ENCODE peak calls at places on chromosomes 13 and 19, in five cellular contexts. One of them, this sample, is unnamed.

GRCh38 chr13:110663044-110663443 is 42.9 kb downstream of the CARS2 start:
- ATAC-seq in upper lobe of left lung: no peak
- ATAC-seq in HepG2: no peak
- ATAC-seq in K562: no peak
- ATAC-seq in GM12878: no peak
- ATAC-seq in this sample: no peak

GRCh38 chr19:51824603-51825002 is 29.6 kb downstream of the FPR3 start:
- ATAC-seq in K562: no peak
- ATAC-seq in HepG2: no peak
- ATAC-seq in upper lobe of left lung: peak
- ATAC-seq in GM12878: no peak
- ATAC-seq in this sample: peak

GRCh38 chr13:33235564-33235963 is 50.0 kb downstream of the STARD13 start:
- ATAC-seq in K562: no peak
- ATAC-seq in HepG2: no peak
- ATAC-seq in GM12878: no peak
- ATAC-seq in upper lobe of left lung: peak
- ATAC-seq in this sample: no peak

GRCh38 chr19:4362871-4363545 is 19.6 kb downstream of the MPND start:
- ATAC-seq in GM12878: peak
- ATAC-seq in K562: no peak
- ATAC-seq in upper lobe of left lung: no peak
- ATAC-seq in HepG2: peak
- ATAC-seq in this sample: no peak

GRCh38 chr13:93243375-93244063 is 16.9 kb downstream of the GPC6 start:
- ATAC-seq in GM12878: no peak
- ATAC-seq in HepG2: peak
- ATAC-seq in K562: peak
- ATAC-seq in upper lobe of left lung: peak
- ATAC-seq in this sample: peak

GRCh38 chr19:33797821-33798633 is 1.4 kb downstream of the KCTD15 start:
- ATAC-seq in GM12878: no peak
- ATAC-seq in HepG2: no peak
- ATAC-seq in K562: peak
- ATAC-seq in upper lobe of left lung: peak
- ATAC-seq in this sample: peak

GRCh38 chr13:27261376-27261775 is 9.3 kb upstream of the RASL11A start:
- ATAC-seq in HepG2: no peak
- ATAC-seq in upper lobe of left lung: no peak
- ATAC-seq in GM12878: no peak
- ATAC-seq in K562: no peak
- ATAC-seq in this sample: no peak

GRCh38 chr13:113393226-113393571 is 29.3 kb upstream of the GRTP1 start:
- ATAC-seq in GM12878: no peak
- ATAC-seq in HepG2: no peak
- ATAC-seq in K562: no peak
- ATAC-seq in upper lobe of left lung: no peak
- ATAC-seq in this sample: no peak

GRCh38 chr13:85031771-85032170 is 767.4 kb downstream of the SLITRK6 start:
- ATAC-seq in K562: no peak
- ATAC-seq in upper lobe of left lung: no peak
- ATAC-seq in HepG2: no peak
- ATAC-seq in GM12878: no peak
- ATAC-seq in this sample: no peak

GRCh38 chr19:16076958-16077611 is 790 bp downstream of the TPM4 start:
- ATAC-seq in GM12878: peak
- ATAC-seq in upper lobe of left lung: peak
- ATAC-seq in K562: no peak
- ATAC-seq in HepG2: peak
- ATAC-seq in this sample: no peak

GRCh38 chr13:113584870-113585671 is 518 bp downstream of the TFDP1 start:
- ATAC-seq in GM12878: peak
- ATAC-seq in upper lobe of left lung: peak
- ATAC-seq in HepG2: peak
- ATAC-seq in K562: peak
- ATAC-seq in this sample: peak

GRCh38 chr13:105048685-105049084 is 1486.8 kb downstream of the EFNB2 start:
- ATAC-seq in upper lobe of left lung: no peak
- ATAC-seq in GM12878: peak
- ATAC-seq in HepG2: no peak
- ATAC-seq in K562: no peak
- ATAC-seq in this sample: no peak

GRCh38 chr13:108155185-108156106 is 59.9 kb downstream of the LIG4 start:
- ATAC-seq in GM12878: peak
- ATAC-seq in K562: no peak
- ATAC-seq in HepG2: no peak
- ATAC-seq in upper lobe of left lung: peak
- ATAC-seq in this sample: no peak

GRCh38 chr13:99495478-99496321 is 5.6 kb upstream of the TM9SF2 start:
- ATAC-seq in HepG2: no peak
- ATAC-seq in K562: no peak
- ATAC-seq in GM12878: no peak
- ATAC-seq in upper lobe of left lung: no peak
- ATAC-seq in this sample: no peak

GRCh38 chr13:44212633-44213387 is 160.8 kb upstream of the SERP2 start:
- ATAC-seq in GM12878: no peak
- ATAC-seq in HepG2: no peak
- ATAC-seq in K562: no peak
- ATAC-seq in upper lobe of left lung: no peak
- ATAC-seq in this sample: peak

GRCh38 chr13:99892866-99893504 is 78.6 kb downstream of the ZIC5 start:
- ATAC-seq in HepG2: peak
- ATAC-seq in upper lobe of left lung: no peak
- ATAC-seq in GM12878: no peak
- ATAC-seq in K562: no peak
- ATAC-seq in this sample: no peak

GRCh38 chr19:41427647-41428480 is 690 bp upstream of the B3GNT8 start:
- ATAC-seq in upper lobe of left lung: peak
- ATAC-seq in K562: peak
- ATAC-seq in HepG2: peak
- ATAC-seq in GM12878: peak
- ATAC-seq in this sample: peak

GRCh38 chr13:79660361-79660760 is 179.4 kb downstream of the NDFIP2 start:
- ATAC-seq in upper lobe of left lung: no peak
- ATAC-seq in HepG2: no peak
- ATAC-seq in K562: no peak
- ATAC-seq in GM12878: peak
- ATAC-seq in this sample: no peak

GRCh38 chr19:31529121-31529520 is 179.9 kb upstream of the TSHZ3 start:
- ATAC-seq in HepG2: no peak
- ATAC-seq in GM12878: no peak
- ATAC-seq in upper lobe of left lung: no peak
- ATAC-seq in K562: no peak
- ATAC-seq in this sample: no peak

GRCh38 chr13:75479102-75479501 is 2.9 kb downstream of the TBC1D4 start:
- ATAC-seq in K562: no peak
- ATAC-seq in HepG2: no peak
- ATAC-seq in GM12878: no peak
- ATAC-seq in upper lobe of left lung: no peak
- ATAC-seq in this sample: no peak

GRCh38 chr13:75481176-75482069 is 546 bp downstream of the TBC1D4 start:
- ATAC-seq in K562: peak
- ATAC-seq in GM12878: peak
- ATAC-seq in HepG2: peak
- ATAC-seq in upper lobe of left lung: peak
- ATAC-seq in this sample: peak

GRCh38 chr13:75482820-75483079 is 781 bp upstream of the TBC1D4 start:
- ATAC-seq in upper lobe of left lung: no peak
- ATAC-seq in GM12878: no peak
- ATAC-seq in HepG2: no peak
- ATAC-seq in K562: no peak
- ATAC-seq in this sample: no peak

GRCh38 chr13:75482070-75482819 is at the start of gene TBC1D4:
- ATAC-seq in K562: peak
- ATAC-seq in upper lobe of left lung: peak
- ATAC-seq in GM12878: peak
- ATAC-seq in HepG2: peak
- ATAC-seq in this sample: peak

GRCh38 chr13:75480691-75481175 is 1.2 kb downstream of the TBC1D4 start:
- ATAC-seq in GM12878: peak
- ATAC-seq in K562: peak
- ATAC-seq in upper lobe of left lung: peak
- ATAC-seq in HepG2: peak
- ATAC-seq in this sample: peak
- TF ChIP-seq POLR2AphosphoS5 in GM12878: no peak
- TF ChIP-seq POLR2AphosphoS5 in K562: no peak
- TF ChIP-seq POLR2AphosphoS5 in upper lobe of left lung: peak
- TF ChIP-seq POLR2AphosphoS5 in HepG2: peak
- TF ChIP-seq POLR2AphosphoS5 in this sample: no peak

GRCh38 chr13:48828962-48829405 is 146.7 kb upstream of the FNDC3A start:
- ATAC-seq in GM12878: no peak
- ATAC-seq in upper lobe of left lung: no peak
- ATAC-seq in HepG2: no peak
- ATAC-seq in K562: no peak
- ATAC-seq in this sample: no peak
- TF ChIP-seq EP300 in GM12878: no peak
- TF ChIP-seq EP300 in upper lobe of left lung: no peak
- TF ChIP-seq EP300 in HepG2: no peak
- TF ChIP-seq EP300 in K562: no peak
- TF ChIP-seq EP300 in this sample: no peak

DNA sequence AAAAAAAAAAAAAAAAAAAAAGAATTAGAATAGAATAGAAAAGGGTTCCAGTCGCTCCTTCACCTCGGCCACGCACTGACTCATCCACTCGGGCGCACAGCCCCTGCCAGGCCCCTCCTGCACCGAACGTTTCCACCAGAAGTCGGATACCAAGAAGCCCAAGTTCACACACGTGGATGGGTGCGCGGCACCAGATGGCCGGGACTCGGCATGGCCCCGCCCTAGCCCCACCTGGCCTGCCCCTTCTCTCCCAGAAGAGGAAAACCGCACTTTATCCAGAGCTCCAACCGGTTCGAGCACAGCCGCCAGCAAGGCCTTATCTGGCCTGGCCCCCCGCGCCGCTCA is 5.9 kb downstream of the PRR36 start:
- ATAC-seq in HepG2: no peak
- ATAC-seq in GM12878: no peak
- ATAC-seq in K562: no peak
- ATAC-seq in upper lobe of left lung: no peak
- ATAC-seq in this sample: no peak
- H3K4me3 ChIP-seq in HepG2: peak
- H3K4me3 ChIP-seq in GM12878: no peak
- H3K4me3 ChIP-seq in K562: peak
- H3K4me3 ChIP-seq in upper lobe of left lung: peak
- H3K4me3 ChIP-seq in this sample: peak

DNA sequence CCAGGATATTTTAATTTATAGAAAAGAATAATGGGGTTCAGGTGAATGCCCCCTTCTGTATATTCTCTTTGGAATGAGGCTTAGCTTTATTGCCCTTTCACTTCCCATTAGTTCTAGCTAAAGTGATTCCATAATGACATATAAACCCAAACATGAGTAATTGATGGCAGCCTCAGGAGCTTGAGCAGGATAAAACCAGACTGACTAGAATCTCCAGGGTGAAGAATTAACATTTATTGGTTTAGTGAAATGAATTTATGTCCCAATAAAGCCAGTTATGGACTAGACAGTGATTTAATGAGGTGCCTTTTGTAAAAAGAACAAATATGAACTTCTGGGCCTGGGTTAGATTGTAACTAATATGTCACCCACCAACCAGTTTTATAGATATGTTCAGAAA is 26.7 kb upstream of the OLFM4 start:
- ATAC-seq in upper lobe of left lung: no peak
- ATAC-seq in HepG2: no peak
- ATAC-seq in K562: no peak
- ATAC-seq in GM12878: no peak
- ATAC-seq in this sample: no peak
- TF ChIP-seq POLR2AphosphoS5 in upper lobe of left lung: no peak
- TF ChIP-seq POLR2AphosphoS5 in HepG2: no peak
- TF ChIP-seq POLR2AphosphoS5 in K562: no peak
- TF ChIP-seq POLR2AphosphoS5 in GM12878: no peak
- TF ChIP-seq POLR2AphosphoS5 in this sample: no peak

GRCh38 chr13:94248454-94249233 is 230.8 kb downstream of the DCT start:
- ATAC-seq in GM12878: no peak
- ATAC-seq in upper lobe of left lung: no peak
- ATAC-seq in K562: no peak
- ATAC-seq in HepG2: no peak
- ATAC-seq in this sample: no peak

GRCh38 chr13:94252209-94252608 is 227.3 kb downstream of the DCT start:
- ATAC-seq in HepG2: no peak
- ATAC-seq in GM12878: no peak
- ATAC-seq in K562: no peak
- ATAC-seq in upper lobe of left lung: peak
- ATAC-seq in this sample: peak

GRCh38 chr13:94247890-94248289 is 231.6 kb downstream of the DCT start:
- ATAC-seq in upper lobe of left lung: no peak
- ATAC-seq in HepG2: no peak
- ATAC-seq in GM12878: no peak
- ATAC-seq in K562: no peak
- ATAC-seq in this sample: no peak

GRCh38 chr13:94251801-94252200 is 227.7 kb downstream of the DCT start:
- ATAC-seq in GM12878: no peak
- ATAC-seq in K562: no peak
- ATAC-seq in upper lobe of left lung: peak
- ATAC-seq in HepG2: no peak
- ATAC-seq in this sample: no peak

GRCh38 chr13:94249512-94249911 is 230.0 kb downstream of the DCT start:
- ATAC-seq in GM12878: no peak
- ATAC-seq in HepG2: no peak
- ATAC-seq in upper lobe of left lung: no peak
- ATAC-seq in K562: no peak
- ATAC-seq in this sample: no peak
- TF ChIP-seq EP300 in GM12878: no peak
- TF ChIP-seq EP300 in HepG2: no peak
- TF ChIP-seq EP300 in upper lobe of left lung: no peak
- TF ChIP-seq EP300 in K562: no peak
- TF ChIP-seq EP300 in this sample: no peak

GRCh38 chr13:87361216-87361615 is 310.0 kb upstream of the SLITRK5 start:
- ATAC-seq in upper lobe of left lung: no peak
- ATAC-seq in K562: no peak
- ATAC-seq in GM12878: no peak
- ATAC-seq in HepG2: no peak
- ATAC-seq in this sample: no peak
- H3K4me3 ChIP-seq in upper lobe of left lung: no peak
- H3K4me3 ChIP-seq in K562: no peak
- H3K4me3 ChIP-seq in GM12878: no peak
- H3K4me3 ChIP-seq in HepG2: no peak
- H3K4me3 ChIP-seq in this sample: no peak